ENCODE peak calls at places on chromosomes 7 and 10, in seven cellular contexts. F is ACHN, Q is GM12864, R is K562, G is mucosa of gallbladder, H is AG20443, M is GM19239. J is an unnamed sample.

GRCh38 chr7:128755816-128756476 is 16.8 kb downstream of the CALU start:
- DNase-seq in G (peak), Q (no peak), F (no peak), M (no peak), H (peak), R (no peak), J (no peak)

GRCh38 chr10:5565205-5565545 is 40.4 kb downstream of the CALML3 start:
- DNase-seq in M (no peak), G (no peak), F (no peak), H (no peak), R (no peak), Q (no peak), J (no peak)

GRCh38 chr7:47392241-47392759 is 189.6 kb downstream of the TNS3 start:
- DNase-seq in Q (no peak), H (peak), F (no peak), R (peak), M (no peak), G (peak), J (peak)

GRCh38 chr7:36138209-36138608 is 14.8 kb upstream of the EEPD1 start:
- DNase-seq in Q (no peak), M (no peak), R (no peak), H (no peak), G (no peak), F (no peak), J (no peak)

GRCh38 chr7:13037216-13037615 is 349.8 kb downstream of the ARL4A start:
- DNase-seq in R (no peak), G (no peak), M (no peak), F (no peak), H (no peak), Q (no peak), J (no peak)

GRCh38 chr10:7300327-7300726 is 110.5 kb downstream of the SFMBT2 start:
- DNase-seq in Q (no peak), F (no peak), M (no peak), H (no peak), G (no peak), R (no peak), J (no peak)

GRCh38 chr10:14489522-14490177 is 158.9 kb upstream of the FRMD4A start:
- DNase-seq in G (no peak), M (no peak), F (no peak), R (no peak), Q (no peak), H (no peak), J (no peak)

GRCh38 chr10:131666091-131666490 is 234.7 kb upstream of the PPP2R2D start:
- DNase-seq in G (no peak), F (no peak), M (no peak), R (no peak), H (no peak), Q (no peak), J (no peak)

GRCh38 chr7:85471740-85472139 is 284.9 kb upstream of the SEMA3D start:
- DNase-seq in M (no peak), Q (no peak), F (no peak), R (no peak), H (no peak), G (no peak), J (no peak)

GRCh38 chr7:2019693-2020511 is 212.8 kb downstream of the MAD1L1 start:
- DNase-seq in M (peak), F (no peak), H (peak), G (peak), R (peak), Q (peak), J (peak)

GRCh38 chr10:68734349-68734748 is 13.3 kb downstream of the CCAR1 start:
- DNase-seq in F (no peak), H (no peak), G (no peak), R (no peak), Q (no peak), M (no peak), J (no peak)

GRCh38 chr10:117549100-117549499 is 6.6 kb downstream of the EMX2 start:
- DNase-seq in R (no peak), H (no peak), Q (no peak), G (no peak), M (no peak), F (no peak), J (no peak)

GRCh38 chr10:58291538-58292174 is 22.7 kb downstream of the CISD1 start:
- DNase-seq in Q (peak), M (no peak), F (peak), H (peak), R (peak), G (peak), J (no peak)

GRCh38 chr10:102467971-102468438 is 16.7 kb upstream of the C10orf95 start:
- DNase-seq in H (no peak), R (peak), G (no peak), Q (no peak), F (no peak), M (no peak), J (no peak)

GRCh38 chr7:117800406-117800805 is 72.8 kb downstream of the CTTNBP2 start:
- DNase-seq in M (no peak), H (no peak), F (no peak), R (no peak), G (no peak), Q (no peak), J (no peak)

GRCh38 chr10:131726967-131727366 is 173.8 kb upstream of the PPP2R2D start:
- DNase-seq in G (no peak), M (no peak), H (no peak), R (peak), Q (no peak), F (no peak), J (no peak)

GRCh38 chr7:107150375-107151073 is 18.3 kb upstream of the HBP1 start:
- DNase-seq in F (peak), H (peak), M (no peak), Q (peak), R (peak), G (peak), J (peak)

GRCh38 chr7:18356195-18356645 is 139.3 kb upstream of the HDAC9 start:
- DNase-seq in Q (no peak), F (peak), H (peak), M (peak), G (no peak), R (peak), J (no peak)

GRCh38 chr7:50166997-50167961 is 74.2 kb upstream of the ZPBP start:
- DNase-seq in H (no peak), Q (no peak), R (no peak), M (no peak), F (no peak), G (no peak), J (no peak)

J was measured in mesothelial cell of epicardium.